ENCODE peak calls at places on chromosomes 2 and 18, in six cellular contexts. W, A, C, G, L and T are unnamed samples.

GRCh38 chr2:213021971-213022899 is 129.2 kb downstream of the IKZF2 start:
- DNase-seq in W (peak), A (no peak), C (no peak), G (no peak), L (no peak), T (no peak)

GRCh38 chr18:67549946-67550345 is 33.4 kb upstream of the DSEL start:
- DNase-seq in W (no peak), A (no peak), C (no peak), G (no peak), L (no peak), T (no peak)

GRCh38 chr2:68726608-68727367 is 7.8 kb upstream of the ARHGAP25 start:
- DNase-seq in W (peak), A (no peak), C (no peak), G (no peak), L (no peak), T (peak)

GRCh38 chr2:233402346-233402745 is 48.1 kb downstream of the DGKD start:
- DNase-seq in W (no peak), A (no peak), C (no peak), G (no peak), L (no peak), T (no peak)

GRCh38 chr2:101151141-101151858 is at the start of gene TBC1D8:
- DNase-seq in W (no peak), A (peak), C (peak), G (peak), L (no peak), T (peak)

GRCh38 chr18:79523738-79524180 is 128.0 kb downstream of the NFATC1 start:
- DNase-seq in W (peak), A (no peak), C (no peak), G (no peak), L (no peak), T (peak)

GRCh38 chr18:11947214-11948119 is 33.8 kb upstream of the IMPA2 start:
- DNase-seq in W (peak), A (peak), C (peak), G (no peak), L (peak), T (peak)

GRCh38 chr2:136116813-136117390 is 1.0 kb downstream of the CXCR4 start:
- DNase-seq in W (no peak), A (no peak), C (no peak), G (peak), L (no peak), T (peak)

GRCh38 chr2:106275971-106276370 is 81.9 kb upstream of the UXS1 start:
- DNase-seq in W (no peak), A (no peak), C (no peak), G (no peak), L (no peak), T (no peak)

GRCh38 chr2:1641498-1641897 is 102.8 kb downstream of the PXDN start:
- DNase-seq in W (no peak), A (no peak), C (no peak), G (no peak), L (no peak), T (no peak)

GRCh38 chr2:226211439-226211838 is 588.2 kb downstream of the IRS1 start:
- DNase-seq in W (no peak), A (no peak), C (no peak), G (no peak), L (no peak), T (no peak)

GRCh38 chr2:142778289-142778688 is 99.2 kb upstream of the KYNU start:
- DNase-seq in W (no peak), A (no peak), C (no peak), G (no peak), L (no peak), T (no peak)

GRCh38 chr2:95260028-95261023 is 13.9 kb upstream of the PROM2 start:
- DNase-seq in W (no peak), A (no peak), C (no peak), G (peak), L (no peak), T (peak)

GRCh38 chr2:63440612-63441011 is 147.7 kb downstream of the WDPCP start:
- DNase-seq in W (no peak), A (no peak), C (no peak), G (no peak), L (no peak), T (no peak)

GRCh38 chr18:6734746-6735430 is 5.4 kb downstream of the ARHGAP28 start:
- DNase-seq in W (no peak), A (no peak), C (no peak), G (peak), L (no peak), T (no peak)

GRCh38 chr2:8663997-8664396 is 17.9 kb upstream of the ID2 start:
- DNase-seq in W (no peak), A (no peak), C (no peak), G (no peak), L (no peak), T (no peak)

GRCh38 chr2:85537600-85538506 is 1.1 kb upstream of the MAT2A start:
- DNase-seq in W (no peak), A (peak), C (peak), G (peak), L (peak), T (peak)

GRCh38 chr2:54773838-54774237 is 50.4 kb downstream of the EML6 start:
- DNase-seq in W (no peak), A (no peak), C (no peak), G (no peak), L (no peak), T (no peak)

GRCh38 chr2:237737196-237737865 is 61.2 kb upstream of the RBM44 start:
- DNase-seq in W (no peak), A (no peak), C (no peak), G (no peak), L (no peak), T (no peak)

GRCh38 chr18:78878335-78878734 is 101.3 kb upstream of the SALL3 start:
- DNase-seq in W (no peak), A (no peak), C (no peak), G (no peak), L (no peak), T (no peak)

GRCh38 chr2:216694201-216694825 is 1.0 kb downstream of the IGFBP5 start:
- DNase-seq in W (no peak), A (no peak), C (no peak), G (peak), L (no peak), T (no peak)

GRCh38 chr2:144459937-144460336 is 60.0 kb downstream of the ZEB2 start:
- DNase-seq in W (no peak), A (peak), C (no peak), G (no peak), L (no peak), T (no peak)

GRCh38 chr2:120602251-120602650 is 133.4 kb upstream of the GLI2 start:
- DNase-seq in W (no peak), A (no peak), C (no peak), G (no peak), L (no peak), T (no peak)

GRCh38 chr2:143545059-143545458 is 415.8 kb downstream of the ARHGAP15 start:
- DNase-seq in W (no peak), A (no peak), C (no peak), G (peak), L (no peak), T (no peak)

GRCh38 chr2:137172162-137172561 is 406.8 kb downstream of the THSD7B start:
- DNase-seq in W (no peak), A (no peak), C (peak), G (no peak), L (no peak), T (no peak)

GRCh38 chr2:42054657-42055430 is 7.0 kb downstream of the PKDCC start:
- DNase-seq in W (no peak), A (peak), C (peak), G (no peak), L (no peak), T (no peak)

GRCh38 chr2:20514596-20515269 is 67.9 kb downstream of the RHOB start:
- DNase-seq in W (no peak), A (no peak), C (no peak), G (no peak), L (no peak), T (no peak)

GRCh38 chr2:65435625-65436168 is 3.3 kb upstream of the SPRED2 start:
- DNase-seq in W (no peak), A (peak), C (peak), G (peak), L (no peak), T (peak)

GRCh38 chr2:159300586-159300985 is 14.1 kb upstream of the WDSUB1 start:
- DNase-seq in W (no peak), A (no peak), C (no peak), G (no peak), L (no peak), T (no peak)

GRCh38 chr2:31533036-31533435 is 47.7 kb downstream of the SRD5A2 start:
- DNase-seq in W (no peak), A (no peak), C (no peak), G (no peak), L (no peak), T (no peak)

GRCh38 chr2:62660087-62660486 is 45.4 kb upstream of the EHBP1 start:
- DNase-seq in W (peak), A (no peak), C (no peak), G (no peak), L (no peak), T (no peak)

GRCh38 chr18:66640431-66640830 is 36.5 kb upstream of the CDH19 start:
- DNase-seq in W (no peak), A (no peak), C (no peak), G (no peak), L (no peak), T (peak)

GRCh38 chr2:225570000-225570399 is 170.5 kb downstream of the NYAP2 start:
- DNase-seq in W (no peak), A (no peak), C (no peak), G (no peak), L (no peak), T (no peak)

GRCh38 chr2:132782166-132782783 is 112.3 kb upstream of the LYPD1 start:
- DNase-seq in W (no peak), A (no peak), C (no peak), G (no peak), L (no peak), T (no peak)

GRCh38 chr2:219803294-219803693 is 175.9 kb downstream of the SLC4A3 start:
- DNase-seq in W (no peak), A (no peak), C (no peak), G (no peak), L (no peak), T (peak)

GRCh38 chr2:234290671-234291070 is 206.2 kb downstream of the ARL4C start:
- DNase-seq in W (peak), A (no peak), C (no peak), G (no peak), L (no peak), T (peak)

GRCh38 chr2:74767618-74768017 is 66.3 kb upstream of the HK2 start:
- DNase-seq in W (no peak), A (no peak), C (peak), G (no peak), L (no peak), T (no peak)

GRCh38 chr18:35441857-35442595 is 55.7 kb downstream of the INO80C start:
- DNase-seq in W (no peak), A (no peak), C (no peak), G (no peak), L (no peak), T (no peak)

GRCh38 chr2:45242161-45242741 is 233.0 kb upstream of the SIX2 start:
- DNase-seq in W (no peak), A (no peak), C (no peak), G (no peak), L (no peak), T (no peak)

GRCh38 chr18:74252032-74252380 is 39.8 kb downstream of the CYB5A start:
- DNase-seq in W (no peak), A (no peak), C (no peak), G (no peak), L (no peak), T (peak)

DNA sequence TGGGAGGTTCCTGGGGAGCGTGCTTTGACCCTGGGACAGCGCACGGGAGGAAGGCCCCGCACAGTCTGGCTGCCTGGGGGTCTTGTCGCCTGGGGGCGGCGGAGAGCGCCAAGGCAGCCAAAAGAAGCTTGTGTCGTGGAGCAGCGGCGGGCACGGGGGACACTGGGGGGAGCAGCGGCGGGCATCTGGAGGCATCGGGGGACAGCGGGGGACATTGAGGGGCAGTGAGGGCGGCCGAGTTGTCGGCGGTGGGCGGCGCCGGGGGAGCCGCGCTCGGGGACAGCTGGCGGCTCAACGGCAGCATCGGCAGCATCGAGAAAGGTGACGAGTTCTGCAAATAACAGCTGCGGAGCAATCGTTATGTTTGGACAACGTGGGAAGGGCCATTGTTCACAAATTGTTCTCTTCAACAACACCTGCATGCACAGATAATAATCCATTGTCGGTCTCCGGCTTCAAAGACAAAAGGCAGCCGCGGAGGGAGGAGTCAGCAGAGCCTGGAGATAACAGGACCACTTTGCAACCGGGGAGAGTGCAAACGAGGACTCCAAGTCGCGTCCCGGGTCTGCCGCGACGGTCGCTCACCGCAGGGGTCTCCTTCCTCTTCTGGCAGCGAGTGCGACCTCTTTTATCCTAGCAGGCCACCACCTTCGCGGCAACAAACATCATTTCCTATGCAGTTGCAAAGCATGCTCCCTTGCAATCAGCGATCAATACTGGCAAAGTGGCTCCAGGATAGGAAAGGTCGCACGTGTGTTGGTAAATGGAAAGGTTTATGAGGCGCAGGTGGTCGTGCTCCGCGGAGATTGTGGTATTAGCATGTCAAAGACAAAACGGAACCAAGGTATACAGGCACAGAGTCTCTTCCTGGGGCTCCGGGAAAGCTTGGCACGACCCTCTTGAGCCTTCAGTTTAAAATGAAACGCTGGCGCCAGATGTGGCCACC is 132.3 kb upstream of the DLX2 start:
- DNase-seq in W (no peak), A (peak), C (peak), G (peak), L (no peak), T (no peak)
- TF ChIP-seq GABPA in W (no peak), A (no peak), C (no peak), G (no peak), L (peak), T (no peak)

DNA sequence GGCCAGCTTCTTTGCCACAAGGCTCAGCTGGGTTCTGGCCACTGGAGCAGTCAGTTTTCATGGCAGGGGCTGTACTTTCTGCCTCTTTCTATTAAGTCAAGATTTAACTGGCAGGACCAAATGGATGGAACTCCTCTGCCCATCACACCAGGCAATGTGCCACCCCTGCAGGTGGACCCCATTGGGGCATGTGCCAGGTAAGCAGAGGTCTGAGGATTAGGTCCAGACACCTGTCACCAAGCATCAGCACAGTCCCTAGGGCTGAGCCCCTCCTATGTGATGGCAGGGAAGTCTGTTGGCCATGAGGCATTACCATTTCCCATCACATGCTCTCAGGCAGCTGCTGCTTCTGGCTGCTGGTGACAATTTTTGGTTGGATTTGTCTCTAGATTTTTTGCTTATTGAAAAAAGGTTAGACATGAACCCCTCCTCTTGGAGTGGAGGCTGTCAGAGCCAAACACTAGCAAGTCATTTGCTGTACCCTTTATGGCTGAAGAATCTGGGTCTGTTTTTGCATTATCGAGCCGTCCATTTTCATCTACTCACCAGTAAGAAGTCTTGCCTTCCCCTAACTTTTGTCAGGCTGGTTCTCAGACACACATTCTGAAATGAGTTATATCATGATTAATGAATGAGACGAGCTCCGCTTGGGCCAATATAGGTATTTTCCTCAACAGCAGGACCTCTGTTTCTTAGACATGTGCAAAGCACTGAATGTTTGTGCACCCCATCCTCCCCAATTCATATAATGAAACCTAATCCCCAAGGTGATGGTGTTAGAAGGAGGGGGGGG is 328.0 kb downstream of the TSN start:
- DNase-seq in W (no peak), A (no peak), C (no peak), G (no peak), L (no peak), T (no peak)
- H3K27ac ChIP-seq in W (no peak), A (no peak), C (no peak), G (no peak), L (no peak), T (no peak)

GRCh38 chr18:45722899-45723298 is 1.1 kb upstream of the SLC14A1 start:
- DNase-seq in W (peak), A (peak), C (peak), G (peak), L (peak), T (peak)
- TF ChIP-seq POLR2AphosphoS5 in W (no peak), A (peak), C (no peak), G (no peak), L (no peak), T (no peak)

DNA sequence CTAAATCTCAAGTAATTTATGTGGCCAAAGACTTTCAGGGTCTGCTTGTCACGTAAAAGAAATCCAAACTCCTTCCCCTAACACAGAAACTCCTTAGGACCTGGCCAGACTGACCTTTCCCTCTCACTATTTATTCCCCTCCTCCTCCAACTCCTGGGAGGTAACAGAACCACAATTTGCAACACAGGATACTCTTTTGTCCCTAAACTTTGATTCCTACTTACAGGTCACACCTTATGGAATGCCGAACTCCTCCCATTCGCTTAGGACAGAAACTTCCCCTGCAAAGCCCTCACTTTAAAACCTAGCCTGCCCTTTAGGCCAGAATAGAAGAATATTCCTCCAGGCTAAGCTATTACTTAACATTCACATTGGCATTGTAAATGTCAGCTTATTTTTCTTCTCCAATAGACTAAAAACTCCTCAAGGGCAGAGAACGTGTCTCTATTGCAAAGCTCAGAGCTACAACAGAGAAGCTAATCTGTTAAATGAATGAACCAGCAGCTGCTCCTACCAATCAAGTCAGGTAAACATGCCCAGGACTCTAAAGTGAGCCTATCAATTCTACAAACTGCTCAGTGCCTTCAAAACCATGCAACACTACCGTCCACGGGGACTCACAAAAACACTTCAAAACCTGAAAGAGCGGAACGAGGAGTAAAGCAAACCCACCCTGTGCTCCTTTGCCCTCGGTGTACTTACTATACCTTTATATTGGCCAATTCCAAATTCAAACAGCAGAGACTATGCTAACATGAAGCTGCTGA is 6.1 kb downstream of the INO80D start:
- DNase-seq in W (no peak), A (no peak), C (peak), G (no peak), L (peak), T (no peak)
- TF ChIP-seq GABPA in W (no peak), A (no peak), C (no peak), G (no peak), L (no peak), T (no peak)